ENCODE peak calls at places on chromosomes 6 and 20, in nine cellular contexts. R is AG09319, Y is upper lobe of left lung, K is GM13977, M is GM13976, O is GM06990, A is choroid plexus epithelial cell, G is HCT116, Z is D721Med. D is an unnamed sample.

GRCh38 chr20:2838847-2839671 is 1.4 kb downstream of the PCED1A start:
- DNase-seq in R (no peak), Y (peak), K (no peak), M (peak), O (no peak), A (no peak), G (no peak), Z (no peak), D (no peak)

GRCh38 chr20:41617059-41617921 is 887 bp downstream of the CHD6 start:
- DNase-seq in R (no peak), Y (no peak), K (peak), M (peak), O (peak), A (peak), G (no peak), Z (no peak), D (peak)

GRCh38 chr6:106256201-106256968 is 69.2 kb downstream of the ATG5 start:
- DNase-seq in R (peak), Y (no peak), K (no peak), M (no peak), O (no peak), A (peak), G (no peak), Z (no peak), D (no peak)

GRCh38 chr6:159565181-159565580 is 127.9 kb downstream of the SOD2 start:
- DNase-seq in R (no peak), Y (no peak), K (no peak), M (no peak), O (no peak), A (no peak), G (no peak), Z (no peak), D (no peak)

GRCh38 chr20:59884494-59884893 is 48.9 kb downstream of the SYCP2 start:
- DNase-seq in R (no peak), Y (no peak), K (no peak), M (no peak), O (no peak), A (no peak), G (no peak), Z (no peak), D (no peak)

GRCh38 chr6:140480852-140481251 is 1106.4 kb upstream of the CITED2 start:
- DNase-seq in R (no peak), Y (no peak), K (no peak), M (no peak), O (no peak), A (peak), G (no peak), Z (no peak), D (no peak)

GRCh38 chr20:38117635-38118034 is 47.4 kb downstream of the TGM2 start:
- DNase-seq in R (no peak), Y (no peak), K (no peak), M (no peak), O (no peak), A (peak), G (no peak), Z (no peak), D (no peak)

GRCh38 chr20:61127311-61128044 is 124.6 kb upstream of the CDH4 start:
- DNase-seq in R (no peak), Y (peak), K (no peak), M (no peak), O (no peak), A (peak), G (no peak), Z (no peak), D (no peak)

GRCh38 chr6:44855562-44856494 is 468.3 kb downstream of the CDC5L start:
- DNase-seq in R (peak), Y (no peak), K (no peak), M (no peak), O (no peak), A (peak), G (no peak), Z (no peak), D (no peak)

GRCh38 chr6:155224618-155225017 is 39.2 kb upstream of the CLDN20 start:
- DNase-seq in R (no peak), Y (no peak), K (no peak), M (no peak), O (no peak), A (no peak), G (no peak), Z (no peak), D (no peak)

GRCh38 chr6:139855741-139856206 is 481.3 kb upstream of the CITED2 start:
- DNase-seq in R (no peak), Y (no peak), K (no peak), M (no peak), O (no peak), A (peak), G (no peak), Z (no peak), D (no peak)

GRCh38 chr6:30964075-30964474 is 19.4 kb upstream of the MUC21 start:
- DNase-seq in R (no peak), Y (no peak), K (no peak), M (no peak), O (no peak), A (no peak), G (no peak), Z (no peak), D (no peak)

GRCh38 chr6:13794184-13794583 is 20.2 kb downstream of the MCUR1 start:
- DNase-seq in R (no peak), Y (no peak), K (no peak), M (no peak), O (no peak), A (peak), G (no peak), Z (no peak), D (no peak)

GRCh38 chr20:43987531-43987930 is 72.9 kb downstream of the TOX2 start:
- DNase-seq in R (no peak), Y (no peak), K (no peak), M (no peak), O (no peak), A (no peak), G (no peak), Z (no peak), D (no peak)

GRCh38 chr6:74741608-74742007 is 464.2 kb downstream of the COL12A1 start:
- DNase-seq in R (no peak), Y (no peak), K (no peak), M (no peak), O (no peak), A (no peak), G (no peak), Z (no peak), D (no peak)

GRCh38 chr6:42962096-42962495 is 1.5 kb downstream of the GNMT start:
- DNase-seq in R (no peak), Y (peak), K (no peak), M (no peak), O (no peak), A (no peak), G (no peak), Z (no peak), D (no peak)

GRCh38 chr6:42961020-42961470 is 491 bp downstream of the GNMT start:
- DNase-seq in R (no peak), Y (no peak), K (no peak), M (no peak), O (no peak), A (no peak), G (no peak), Z (no peak), D (no peak)

GRCh38 chr6:42962502-42963178 is 2.1 kb downstream of the GNMT start:
- DNase-seq in R (no peak), Y (no peak), K (no peak), M (no peak), O (no peak), A (no peak), G (no peak), Z (no peak), D (no peak)

GRCh38 chr6:42963179-42963854 is 2.8 kb downstream of the GNMT start:
- DNase-seq in R (no peak), Y (no peak), K (no peak), M (no peak), O (no peak), A (no peak), G (no peak), Z (no peak), D (no peak)

DNA sequence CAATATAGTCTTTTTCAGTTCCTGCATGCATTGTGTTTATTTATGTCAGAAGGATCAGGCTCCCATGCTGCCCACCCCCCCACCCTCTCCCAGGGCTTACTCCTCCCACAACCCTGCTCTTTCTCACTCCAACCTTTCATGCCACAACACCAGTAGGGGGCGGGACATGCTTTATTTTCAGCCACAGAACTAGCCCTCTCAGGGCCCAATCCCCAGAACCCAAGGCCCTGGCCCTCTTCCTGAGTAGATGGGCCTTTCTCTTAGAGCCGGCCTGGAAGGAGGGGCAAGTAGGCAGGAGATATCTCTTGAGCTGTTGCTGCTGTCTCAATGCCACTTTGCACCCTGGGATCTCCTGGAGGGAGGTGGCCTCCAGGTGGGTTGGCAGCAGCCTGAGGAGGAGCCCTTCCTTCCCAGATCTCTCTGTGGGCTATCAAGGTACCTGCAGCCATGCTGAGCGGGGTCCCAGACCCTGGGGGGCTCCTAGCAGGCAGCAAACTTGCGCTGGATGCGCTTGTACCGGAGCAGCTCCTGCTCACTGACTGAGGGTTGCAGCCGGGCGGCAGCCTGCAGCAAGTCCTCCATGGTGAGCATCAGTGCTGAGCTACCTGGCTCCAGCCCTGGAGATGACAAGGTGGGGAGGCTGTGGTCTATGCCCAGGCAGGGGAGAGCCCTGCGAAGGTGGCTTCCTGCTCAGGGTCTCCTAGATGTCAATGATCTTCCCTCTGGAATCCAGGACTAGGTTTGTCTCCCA is 3.5 kb downstream of the GNMT start:
- DNase-seq in R (no peak), Y (peak), K (no peak), M (peak), O (no peak), A (peak), G (no peak), Z (peak), D (no peak)
- TF ChIP-seq CTCF in R (peak), Y (no peak), K (peak), M (peak), O (peak), A (peak), G (peak), Z (peak), D (no peak)

GRCh38 chr6:39388526-39389371 is 66.2 kb upstream of the KCNK16 start:
- DNase-seq in R (no peak), Y (no peak), K (no peak), M (no peak), O (no peak), A (no peak), G (no peak), Z (no peak), D (no peak)

GRCh38 chr6:39393075-39393474 is 70.6 kb upstream of the KCNK16 start:
- DNase-seq in R (no peak), Y (no peak), K (no peak), M (no peak), O (no peak), A (no peak), G (no peak), Z (no peak), D (no peak)

GRCh38 chr6:39387785-39388184 is 65.3 kb upstream of the KCNK16 start:
- DNase-seq in R (no peak), Y (no peak), K (no peak), M (no peak), O (no peak), A (no peak), G (no peak), Z (no peak), D (no peak)

GRCh38 chr6:39391182-39391581 is 68.7 kb upstream of the KCNK16 start:
- DNase-seq in R (no peak), Y (no peak), K (no peak), M (no peak), O (no peak), A (no peak), G (no peak), Z (no peak), D (no peak)

GRCh38 chr6:39389372-39389767 is 66.9 kb upstream of the KCNK16 start:
- DNase-seq in R (no peak), Y (no peak), K (no peak), M (no peak), O (no peak), A (peak), G (no peak), Z (no peak), D (no peak)
- TF ChIP-seq CTCF in R (peak), Y (peak), K (no peak), M (no peak), O (peak), A (peak), G (peak), Z (no peak), D (no peak)

DNA sequence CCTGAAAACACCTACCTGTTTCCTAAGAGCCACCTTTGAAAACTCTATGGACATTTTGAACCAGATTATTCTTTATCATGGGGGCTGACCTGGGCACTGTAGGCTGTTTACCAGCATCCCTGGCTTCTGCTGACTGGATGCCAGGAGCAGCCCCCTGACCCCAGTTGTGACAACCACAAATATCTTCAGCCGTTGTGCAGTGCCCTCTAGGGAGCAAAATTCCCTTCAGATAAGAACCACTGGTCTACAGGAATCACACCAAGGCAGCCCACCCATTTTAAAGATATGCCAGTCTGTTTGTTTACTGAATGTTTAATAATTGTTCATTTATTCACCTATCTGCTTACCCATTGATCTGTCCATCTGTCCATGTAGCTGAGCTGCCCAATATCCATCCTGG is 276.9 kb downstream of the NRN1 start:
- DNase-seq in R (no peak), Y (no peak), K (no peak), M (no peak), O (no peak), A (no peak), G (no peak), Z (no peak), D (no peak)
- TF ChIP-seq CTCF in R (no peak), Y (no peak), K (no peak), M (no peak), O (peak), A (no peak), G (no peak), Z (peak), D (no peak)

GRCh38 chr6:137106183-137106582 is 61.4 kb upstream of the IL20RA start:
- DNase-seq in R (no peak), Y (no peak), K (no peak), M (no peak), O (peak), A (no peak), G (no peak), Z (no peak), D (no peak)
- TF ChIP-seq CTCF in R (no peak), Y (no peak), K (no peak), M (no peak), O (no peak), A (no peak), G (no peak), Z (no peak), D (no peak)